ENCODE peak calls at places on chromosomes 7 and 10, in five cellular contexts. One of them, this sample, is unnamed.

GRCh38 chr7:17090751-17091150 is 207.7 kb upstream of the AHR start:
- DNase-seq in tibial artery: no peak
- DNase-seq in kidney: no peak
- DNase-seq in mesendoderm: no peak
- DNase-seq in psoas muscle: no peak
- DNase-seq in this sample: no peak

GRCh38 chr10:126549326-126549725 is 121.2 kb downstream of the C10orf90 start:
- DNase-seq in tibial artery: no peak
- DNase-seq in kidney: no peak
- DNase-seq in mesendoderm: no peak
- DNase-seq in psoas muscle: no peak
- DNase-seq in this sample: no peak

GRCh38 chr7:81845628-81846259 is 75.9 kb upstream of the HGF start:
- DNase-seq in tibial artery: no peak
- DNase-seq in kidney: no peak
- DNase-seq in mesendoderm: peak; percentile 44
- DNase-seq in psoas muscle: no peak
- DNase-seq in this sample: no peak

GRCh38 chr10:121596668-121597503 is 1.4 kb downstream of the FGFR2 start:
- DNase-seq in tibial artery: peak; percentile 36
- DNase-seq in kidney: peak; percentile 83
- DNase-seq in mesendoderm: peak; percentile 85
- DNase-seq in psoas muscle: no peak
- DNase-seq in this sample: peak; percentile 66

GRCh38 chr10:96794786-96795733 is 37.0 kb upstream of the LCOR start:
- DNase-seq in tibial artery: no peak
- DNase-seq in kidney: no peak
- DNase-seq in mesendoderm: no peak
- DNase-seq in psoas muscle: no peak
- DNase-seq in this sample: no peak

GRCh38 chr10:76001019-76001418 is 569.6 kb downstream of the LRMDA start:
- DNase-seq in tibial artery: no peak
- DNase-seq in kidney: no peak
- DNase-seq in mesendoderm: peak; percentile 23
- DNase-seq in psoas muscle: no peak
- DNase-seq in this sample: no peak

GRCh38 chr10:74752371-74752990 is 73.9 kb upstream of the KAT6B start:
- DNase-seq in tibial artery: no peak
- DNase-seq in kidney: no peak
- DNase-seq in mesendoderm: no peak
- DNase-seq in psoas muscle: no peak
- DNase-seq in this sample: no peak

GRCh38 chr10:94042001-94042813 is 48.5 kb downstream of the PLCE1 start:
- DNase-seq in tibial artery: no peak
- DNase-seq in kidney: no peak
- DNase-seq in mesendoderm: peak; percentile 59
- DNase-seq in psoas muscle: no peak
- DNase-seq in this sample: no peak

GRCh38 chr7:90816511-90817142 is 220.5 kb downstream of the CDK14 start:
- DNase-seq in tibial artery: no peak
- DNase-seq in kidney: no peak
- DNase-seq in mesendoderm: peak; percentile 90
- DNase-seq in psoas muscle: no peak
- DNase-seq in this sample: no peak

GRCh38 chr10:10056958-10057357 is 960.7 kb upstream of the CELF2 start:
- DNase-seq in tibial artery: no peak
- DNase-seq in kidney: no peak
- DNase-seq in mesendoderm: peak; percentile 51
- DNase-seq in psoas muscle: no peak
- DNase-seq in this sample: no peak

GRCh38 chr7:30934732-30935568 is 23.3 kb downstream of the AQP1 start:
- DNase-seq in tibial artery: no peak
- DNase-seq in kidney: peak; percentile 52
- DNase-seq in mesendoderm: no peak
- DNase-seq in psoas muscle: no peak
- DNase-seq in this sample: no peak

GRCh38 chr7:130379551-130380120 is 658 bp upstream of the CPA1 start:
- DNase-seq in tibial artery: no peak
- DNase-seq in kidney: no peak
- DNase-seq in mesendoderm: no peak
- DNase-seq in psoas muscle: no peak
- DNase-seq in this sample: no peak

GRCh38 chr10:124626759-124627380 is 117.3 kb downstream of the FAM53B start:
- DNase-seq in tibial artery: no peak
- DNase-seq in kidney: no peak
- DNase-seq in mesendoderm: no peak
- DNase-seq in psoas muscle: no peak
- DNase-seq in this sample: no peak

GRCh38 chr10:102781089-102781920 is 37.6 kb downstream of the WBP1L start:
- DNase-seq in tibial artery: no peak
- DNase-seq in kidney: no peak
- DNase-seq in mesendoderm: peak; percentile 79
- DNase-seq in psoas muscle: no peak
- DNase-seq in this sample: no peak

GRCh38 chr10:132035476-132035875 is 30.3 kb upstream of the JAKMIP3 start:
- DNase-seq in tibial artery: no peak
- DNase-seq in kidney: peak; percentile 21
- DNase-seq in mesendoderm: no peak
- DNase-seq in psoas muscle: no peak
- DNase-seq in this sample: no peak
- H3K4me3 ChIP-seq in tibial artery: no peak overlapping the region
- H3K4me3 ChIP-seq in kidney: no peak overlapping the region
- H3K4me3 ChIP-seq in mesendoderm: no peak overlapping the region
- H3K4me3 ChIP-seq in psoas muscle: no peak overlapping the region
- H3K4me3 ChIP-seq in this sample: no peak overlapping the region

DNA sequence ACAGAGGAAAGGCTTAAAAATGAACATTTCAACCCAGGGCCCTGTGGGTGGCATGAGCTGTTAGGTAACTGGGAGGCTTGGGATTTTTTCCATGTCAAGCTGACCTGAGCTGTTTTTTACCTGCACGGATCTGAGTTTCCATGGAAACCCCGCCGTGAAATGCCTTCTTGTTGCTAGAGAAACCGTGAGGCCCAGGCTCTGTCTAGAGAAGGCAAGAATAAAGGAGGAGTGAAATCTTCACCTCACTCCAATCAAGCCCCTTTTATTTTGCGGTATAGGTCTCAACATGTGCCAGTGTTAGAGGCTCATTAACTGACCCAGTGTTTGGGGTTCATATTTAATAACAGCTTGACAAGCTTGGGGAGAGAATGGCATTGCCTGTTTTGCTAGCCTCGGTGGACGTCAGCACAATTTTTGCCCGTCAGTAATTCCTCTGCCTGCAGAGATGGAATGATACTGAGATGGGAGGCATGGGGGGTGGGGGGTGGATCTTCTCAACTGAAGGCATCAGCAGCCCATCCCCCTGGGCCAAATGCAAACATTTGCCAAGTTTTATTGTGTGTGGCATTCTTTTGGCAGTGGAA is 48.9 kb upstream of the PDCD4 start:
- DNase-seq in tibial artery: no peak
- DNase-seq in kidney: no peak
- DNase-seq in mesendoderm: peak; percentile 95
- DNase-seq in psoas muscle: no peak
- DNase-seq in this sample: peak; percentile 22
- H3K27ac ChIP-seq in tibial artery: peak overlapping the region; percentile 78
- H3K27ac ChIP-seq in kidney: peak overlapping the region; percentile 57
- H3K27ac ChIP-seq in mesendoderm: no peak overlapping the region
- H3K27ac ChIP-seq in psoas muscle: peak overlapping the region; percentile 82
- H3K27ac ChIP-seq in this sample: no peak overlapping the region

GRCh38 chr7:5699467-5699866 is 82.0 kb downstream of the RNF216 start:
- DNase-seq in tibial artery: no peak
- DNase-seq in kidney: no peak
- DNase-seq in mesendoderm: no peak
- DNase-seq in psoas muscle: no peak
- DNase-seq in this sample: no peak
- H3K4me3 ChIP-seq in tibial artery: no peak overlapping the region
- H3K4me3 ChIP-seq in kidney: no peak overlapping the region
- H3K4me3 ChIP-seq in mesendoderm: no peak overlapping the region
- H3K4me3 ChIP-seq in psoas muscle: no peak overlapping the region
- H3K4me3 ChIP-seq in this sample: no peak overlapping the region

DNA sequence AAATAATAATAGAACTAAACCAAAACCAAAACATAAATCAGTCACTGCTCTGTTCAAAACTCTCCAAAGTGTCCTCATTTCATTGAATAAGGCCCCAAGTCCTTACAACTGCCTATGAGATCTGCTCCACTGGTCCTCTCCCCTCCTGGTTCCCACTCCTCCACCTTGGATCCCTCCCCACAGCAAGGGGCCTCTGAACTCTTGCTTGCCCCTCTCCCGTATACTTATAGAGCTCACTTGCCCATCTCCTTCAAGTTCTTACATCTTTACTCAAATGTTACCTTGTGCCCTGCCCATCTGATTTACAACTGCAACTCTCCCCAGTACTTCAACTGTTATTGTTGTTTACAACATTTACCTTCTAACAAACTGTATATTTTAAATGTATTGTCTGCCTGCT is 819 bp downstream of the POLD2 start:
- DNase-seq in tibial artery: no peak
- DNase-seq in kidney: peak; percentile 5
- DNase-seq in mesendoderm: no peak
- DNase-seq in psoas muscle: peak; percentile 17
- DNase-seq in this sample: no peak
- H3K27ac ChIP-seq in tibial artery: peak overlapping the region; percentile 83
- H3K27ac ChIP-seq in kidney: no peak overlapping the region
- H3K27ac ChIP-seq in mesendoderm: no peak overlapping the region
- H3K27ac ChIP-seq in psoas muscle: peak overlapping the region; percentile 93
- H3K27ac ChIP-seq in this sample: no peak overlapping the region

GRCh38 chr10:63265646-63266207 is 132.6 kb downstream of the NRBF2 start:
- DNase-seq in tibial artery: no peak
- DNase-seq in kidney: no peak
- DNase-seq in mesendoderm: no peak
- DNase-seq in psoas muscle: no peak
- DNase-seq in this sample: no peak
- H3K4me3 ChIP-seq in tibial artery: peak overlapping the region; percentile 59
- H3K4me3 ChIP-seq in kidney: peak overlapping the region; percentile 91
- H3K4me3 ChIP-seq in mesendoderm: no peak overlapping the region
- H3K4me3 ChIP-seq in psoas muscle: peak overlapping the region; percentile 86
- H3K4me3 ChIP-seq in this sample: peak overlapping the region; percentile 86

DNA sequence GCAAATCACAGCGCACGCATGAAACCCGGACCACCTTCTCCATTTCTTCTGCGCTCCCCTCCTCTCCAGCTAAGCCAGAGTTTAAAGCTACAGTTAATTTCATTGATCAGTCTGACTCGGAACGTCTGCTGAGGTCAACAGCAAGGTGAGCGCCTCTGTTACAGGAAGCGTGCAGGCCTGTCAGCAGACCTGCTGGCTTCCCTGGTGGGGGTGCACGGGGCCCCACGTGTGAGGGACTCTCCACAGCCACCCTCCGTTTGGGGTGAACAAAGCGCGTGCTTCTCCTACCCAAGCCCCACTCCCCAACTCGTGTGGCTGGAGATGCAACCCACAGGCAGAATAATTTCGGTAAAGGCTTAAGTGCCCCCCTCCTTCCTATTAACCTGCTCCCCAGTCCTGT is 70.4 kb downstream of the EBF3 start:
- DNase-seq in tibial artery: no peak
- DNase-seq in kidney: no peak
- DNase-seq in mesendoderm: no peak
- DNase-seq in psoas muscle: peak; percentile 26
- DNase-seq in this sample: no peak
- H3K27ac ChIP-seq in tibial artery: no peak overlapping the region
- H3K27ac ChIP-seq in kidney: no peak overlapping the region
- H3K27ac ChIP-seq in mesendoderm: no peak overlapping the region
- H3K27ac ChIP-seq in psoas muscle: peak overlapping the region; percentile 63
- H3K27ac ChIP-seq in this sample: no peak overlapping the region

GRCh38 chr7:6510476-6511133 is 40.7 kb downstream of the GRID2IP start:
- DNase-seq in tibial artery: no peak
- DNase-seq in kidney: no peak
- DNase-seq in mesendoderm: no peak
- DNase-seq in psoas muscle: no peak
- DNase-seq in this sample: no peak

GRCh38 chr7:6512892-6513291 is 38.4 kb downstream of the GRID2IP start:
- DNase-seq in tibial artery: no peak
- DNase-seq in kidney: no peak
- DNase-seq in mesendoderm: no peak
- DNase-seq in psoas muscle: no peak
- DNase-seq in this sample: no peak

GRCh38 chr7:6520163-6520981 is 30.9 kb downstream of the GRID2IP start:
- DNase-seq in tibial artery: no peak
- DNase-seq in kidney: peak; percentile 54
- DNase-seq in mesendoderm: no peak
- DNase-seq in psoas muscle: no peak
- DNase-seq in this sample: no peak

GRCh38 chr7:6513541-6513940 is 37.7 kb downstream of the GRID2IP start:
- DNase-seq in tibial artery: no peak
- DNase-seq in kidney: no peak
- DNase-seq in mesendoderm: no peak
- DNase-seq in psoas muscle: no peak
- DNase-seq in this sample: no peak

DNA sequence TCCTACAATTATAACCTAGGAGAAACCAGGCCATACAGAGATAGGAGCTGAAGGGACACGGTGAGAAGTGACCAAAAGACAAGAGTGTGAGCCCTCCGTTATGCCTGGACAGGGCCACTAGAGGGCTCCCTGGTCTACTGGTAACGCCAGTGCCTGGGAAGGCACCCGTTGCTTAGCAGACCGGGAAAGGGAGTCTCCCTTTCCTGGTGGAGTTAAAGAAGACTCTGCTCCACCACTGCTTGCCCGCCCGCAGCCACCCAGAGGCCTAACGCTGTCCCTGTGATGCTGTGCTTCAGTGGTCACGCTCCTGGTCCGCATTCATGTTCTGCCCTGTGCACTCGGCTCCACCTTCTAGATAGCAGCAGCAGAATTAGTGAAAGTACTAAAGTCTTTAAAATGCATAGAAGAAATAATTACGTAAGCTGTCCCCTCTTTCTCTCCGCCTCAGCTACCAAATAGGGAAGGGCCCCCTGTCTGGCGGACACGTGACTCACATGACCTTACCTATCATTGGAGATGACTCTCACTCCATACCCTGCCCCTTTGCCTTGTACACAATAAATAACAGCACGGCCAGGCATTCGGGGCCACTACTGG is 34.8 kb downstream of the GRID2IP start:
- DNase-seq in tibial artery: peak; percentile 87
- DNase-seq in kidney: peak; percentile 91
- DNase-seq in mesendoderm: peak; percentile 93
- DNase-seq in psoas muscle: peak; percentile 90
- DNase-seq in this sample: peak; percentile 79
- H3K4me3 ChIP-seq in tibial artery: peak overlapping the region; percentile 1
- H3K4me3 ChIP-seq in kidney: peak overlapping the region; percentile 36
- H3K4me3 ChIP-seq in mesendoderm: no peak overlapping the region
- H3K4me3 ChIP-seq in psoas muscle: peak overlapping the region; percentile 49
- H3K4me3 ChIP-seq in this sample: no peak overlapping the region

This sample was measured in iPS DF 6.9.